ENCODE peak calls at places on chromosomes 12 and 14, in five cellular contexts. One of them, this sample, is unnamed.

GRCh38 chr14:104194016-104194415 is 55.6 kb downstream of the KIF26A start:
- DNase-seq in K562: no peak
- DNase-seq in HepG2: no peak
- DNase-seq in GM12878: no peak
- DNase-seq in SK-N-SH: no peak
- DNase-seq in this sample: no peak

GRCh38 chr14:64891839-64892375 is 12.2 kb upstream of the SPTB start:
- DNase-seq in K562: peak; percentile 30
- DNase-seq in HepG2: peak; percentile 56
- DNase-seq in GM12878: peak; percentile 36
- DNase-seq in SK-N-SH: peak; percentile 48
- DNase-seq in this sample: peak; percentile 39

GRCh38 chr14:52951730-52952481 is 1.1 kb upstream of the FERMT2 start:
- DNase-seq in K562: peak; percentile 18
- DNase-seq in HepG2: peak; percentile 73
- DNase-seq in GM12878: no peak
- DNase-seq in SK-N-SH: peak; percentile 68
- DNase-seq in this sample: peak; percentile 49

GRCh38 chr12:77016621-77017020 is 48.7 kb downstream of the E2F7 start:
- DNase-seq in K562: no peak
- DNase-seq in HepG2: no peak
- DNase-seq in GM12878: no peak
- DNase-seq in SK-N-SH: no peak
- DNase-seq in this sample: no peak

GRCh38 chr12:91588874-91589454 is 406.3 kb upstream of the DCN start:
- DNase-seq in K562: no peak
- DNase-seq in HepG2: no peak
- DNase-seq in GM12878: no peak
- DNase-seq in SK-N-SH: no peak
- DNase-seq in this sample: no peak

GRCh38 chr14:68076451-68076850 is 256.9 kb downstream of the RAD51B start:
- DNase-seq in K562: no peak
- DNase-seq in HepG2: peak; percentile 5
- DNase-seq in GM12878: no peak
- DNase-seq in SK-N-SH: no peak
- DNase-seq in this sample: no peak

GRCh38 chr12:12072064-12072760 is 1.5 kb downstream of the BCL2L14 start:
- DNase-seq in K562: no peak
- DNase-seq in HepG2: peak; percentile 38
- DNase-seq in GM12878: peak; percentile 12
- DNase-seq in SK-N-SH: no peak
- DNase-seq in this sample: no peak

GRCh38 chr12:19894803-19895202 is 455.5 kb downstream of the AEBP2 start:
- DNase-seq in K562: no peak
- DNase-seq in HepG2: no peak
- DNase-seq in GM12878: peak; percentile 83
- DNase-seq in SK-N-SH: no peak
- DNase-seq in this sample: no peak

GRCh38 chr12:75986001-75986739 is 45.4 kb downstream of the PHLDA1 start:
- DNase-seq in K562: no peak
- DNase-seq in HepG2: peak; percentile 44
- DNase-seq in GM12878: no peak
- DNase-seq in SK-N-SH: no peak
- DNase-seq in this sample: no peak

GRCh38 chr14:101123639-101124525 is 220.4 kb upstream of the RTL1 start:
- DNase-seq in K562: no peak
- DNase-seq in HepG2: no peak
- DNase-seq in GM12878: no peak
- DNase-seq in SK-N-SH: peak; percentile 11
- DNase-seq in this sample: no peak

GRCh38 chr14:55446127-55446736 is 5.8 kb upstream of the TBPL2 start:
- DNase-seq in K562: peak; percentile 48
- DNase-seq in HepG2: peak; percentile 64
- DNase-seq in GM12878: no peak
- DNase-seq in SK-N-SH: peak; percentile 75
- DNase-seq in this sample: peak; percentile 66

GRCh38 chr12:851913-852312 is 97.6 kb downstream of the RAD52 start:
- DNase-seq in K562: no peak
- DNase-seq in HepG2: no peak
- DNase-seq in GM12878: no peak
- DNase-seq in SK-N-SH: no peak
- DNase-seq in this sample: no peak

GRCh38 chr14:101604935-101605767 is 43.9 kb downstream of the DIO3 start:
- DNase-seq in K562: no peak
- DNase-seq in HepG2: no peak
- DNase-seq in GM12878: no peak
- DNase-seq in SK-N-SH: no peak
- DNase-seq in this sample: no peak

GRCh38 chr14:78154827-78155226 is 15.3 kb upstream of the NRXN3 start:
- DNase-seq in K562: peak; percentile 23
- DNase-seq in HepG2: no peak
- DNase-seq in GM12878: no peak
- DNase-seq in SK-N-SH: no peak
- DNase-seq in this sample: no peak

GRCh38 chr14:102392506-102392905 is 29.8 kb downstream of the TECPR2 start:
- DNase-seq in K562: no peak
- DNase-seq in HepG2: no peak
- DNase-seq in GM12878: no peak
- DNase-seq in SK-N-SH: no peak
- DNase-seq in this sample: no peak

GRCh38 chr12:77294016-77294415 is 228.6 kb upstream of the E2F7 start:
- DNase-seq in K562: no peak
- DNase-seq in HepG2: no peak
- DNase-seq in GM12878: no peak
- DNase-seq in SK-N-SH: no peak
- DNase-seq in this sample: no peak

GRCh38 chr12:52005903-52006703 is 643 bp upstream of the TAMALIN start:
- DNase-seq in K562: no peak
- DNase-seq in HepG2: no peak
- DNase-seq in GM12878: peak; percentile 32
- DNase-seq in SK-N-SH: no peak
- DNase-seq in this sample: no peak

GRCh38 chr14:22282429-22282828 is 306.6 kb downstream of the DAD1 start:
- DNase-seq in K562: no peak
- DNase-seq in HepG2: no peak
- DNase-seq in GM12878: no peak
- DNase-seq in SK-N-SH: no peak
- DNase-seq in this sample: no peak

GRCh38 chr14:68653108-68653507 is 139.8 kb downstream of the ZFP36L1 start:
- DNase-seq in K562: no peak
- DNase-seq in HepG2: no peak
- DNase-seq in GM12878: no peak
- DNase-seq in SK-N-SH: no peak
- DNase-seq in this sample: no peak

GRCh38 chr12:57868870-57869609 is 22.5 kb upstream of the CTDSP2 start:
- DNase-seq in K562: no peak
- DNase-seq in HepG2: no peak
- DNase-seq in GM12878: no peak
- DNase-seq in SK-N-SH: peak; percentile 67
- DNase-seq in this sample: no peak

GRCh38 chr14:75123991-75124390 is 2.9 kb downstream of the NEK9 start:
- DNase-seq in K562: peak; percentile 54
- DNase-seq in HepG2: no peak
- DNase-seq in GM12878: no peak
- DNase-seq in SK-N-SH: peak; percentile 12
- DNase-seq in this sample: no peak

GRCh38 chr12:24226745-24227350 is 277.4 kb upstream of the SOX5 start:
- DNase-seq in K562: no peak
- DNase-seq in HepG2: peak; percentile 1
- DNase-seq in GM12878: no peak
- DNase-seq in SK-N-SH: no peak
- DNase-seq in this sample: no peak

GRCh38 chr12:26280869-26281268 is 85.5 kb downstream of the SSPN start:
- DNase-seq in K562: no peak
- DNase-seq in HepG2: no peak
- DNase-seq in GM12878: no peak
- DNase-seq in SK-N-SH: no peak
- DNase-seq in this sample: no peak

DNA sequence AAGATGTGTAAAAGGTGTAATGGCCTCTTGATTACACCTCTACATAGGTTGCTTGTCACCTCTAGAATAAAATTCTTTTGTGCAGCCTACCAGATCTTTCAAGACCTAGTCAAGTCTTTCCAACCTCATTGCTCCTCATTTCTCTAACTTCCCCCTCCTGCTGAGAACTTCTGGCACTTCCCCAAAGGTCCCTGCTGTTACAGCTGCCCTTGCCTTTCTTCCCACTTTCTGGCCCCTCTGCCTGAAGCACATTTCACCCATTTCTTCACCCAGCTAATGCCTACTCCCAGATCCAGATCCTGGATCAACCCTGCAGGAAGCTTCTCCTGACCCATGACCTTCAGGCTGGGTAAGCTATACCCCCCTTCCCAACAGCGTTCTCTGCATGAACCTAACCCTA is 1.5 kb downstream of the TSHR start:
- DNase-seq in K562: no peak
- DNase-seq in HepG2: no peak
- DNase-seq in GM12878: no peak
- DNase-seq in SK-N-SH: no peak
- DNase-seq in this sample: no peak
- TF ChIP-seq FOXM1 in K562: no peak
- TF ChIP-seq FOXM1 in HepG2: no peak
- TF ChIP-seq FOXM1 in GM12878: no peak
- TF ChIP-seq FOXM1 in SK-N-SH: no peak
- TF ChIP-seq FOXM1 in this sample: no peak

GRCh38 chr12:62328296-62328921 is 68.2 kb downstream of the USP15 start:
- DNase-seq in K562: no peak
- DNase-seq in HepG2: no peak
- DNase-seq in GM12878: no peak
- DNase-seq in SK-N-SH: peak; percentile 1
- DNase-seq in this sample: no peak

GRCh38 chr12:62335057-62335456 is 74.9 kb downstream of the USP15 start:
- DNase-seq in K562: no peak
- DNase-seq in HepG2: no peak
- DNase-seq in GM12878: no peak
- DNase-seq in SK-N-SH: no peak
- DNase-seq in this sample: no peak

GRCh38 chr12:62335801-62336200 is 75.6 kb downstream of the USP15 start:
- DNase-seq in K562: no peak
- DNase-seq in HepG2: no peak
- DNase-seq in GM12878: no peak
- DNase-seq in SK-N-SH: no peak
- DNase-seq in this sample: no peak

GRCh38 chr12:62331306-62331705 is 71.1 kb downstream of the USP15 start:
- DNase-seq in K562: no peak
- DNase-seq in HepG2: no peak
- DNase-seq in GM12878: no peak
- DNase-seq in SK-N-SH: no peak
- DNase-seq in this sample: no peak

DNA sequence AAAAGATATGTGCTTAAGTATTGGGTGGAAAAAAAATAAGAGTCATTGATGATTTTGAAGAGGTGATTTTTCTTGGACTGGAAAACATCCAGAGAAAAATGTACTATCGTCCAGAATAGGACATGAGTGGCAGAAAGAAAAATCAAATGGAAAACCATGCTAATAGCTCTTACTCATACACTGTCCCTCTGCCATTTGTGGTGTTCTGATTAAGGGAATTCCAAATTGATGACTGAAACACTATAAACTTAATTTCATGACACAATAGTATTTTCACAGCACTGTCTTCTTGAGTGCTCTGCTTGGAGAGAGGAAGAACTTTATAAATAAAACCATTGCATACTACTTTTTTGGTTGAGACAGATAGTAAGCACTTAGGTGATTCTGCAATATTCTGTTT is 72.4 kb downstream of the USP15 start:
- DNase-seq in K562: no peak
- DNase-seq in HepG2: no peak
- DNase-seq in GM12878: no peak
- DNase-seq in SK-N-SH: no peak
- DNase-seq in this sample: no peak
- TF ChIP-seq FOXM1 in K562: no peak
- TF ChIP-seq FOXM1 in HepG2: no peak
- TF ChIP-seq FOXM1 in GM12878: no peak
- TF ChIP-seq FOXM1 in SK-N-SH: no peak
- TF ChIP-seq FOXM1 in this sample: no peak

GRCh38 chr12:27593266-27593665 is 69.3 kb downstream of the PPFIBP1 start:
- DNase-seq in K562: no peak
- DNase-seq in HepG2: no peak
- DNase-seq in GM12878: no peak
- DNase-seq in SK-N-SH: no peak
- DNase-seq in this sample: no peak

GRCh38 chr12:27592548-27592947 is 68.5 kb downstream of the PPFIBP1 start:
- DNase-seq in K562: no peak
- DNase-seq in HepG2: no peak
- DNase-seq in GM12878: peak; percentile 21
- DNase-seq in SK-N-SH: no peak
- DNase-seq in this sample: no peak

GRCh38 chr12:27589419-27589818 is 65.4 kb downstream of the PPFIBP1 start:
- DNase-seq in K562: no peak
- DNase-seq in HepG2: no peak
- DNase-seq in GM12878: no peak
- DNase-seq in SK-N-SH: no peak
- DNase-seq in this sample: no peak

DNA sequence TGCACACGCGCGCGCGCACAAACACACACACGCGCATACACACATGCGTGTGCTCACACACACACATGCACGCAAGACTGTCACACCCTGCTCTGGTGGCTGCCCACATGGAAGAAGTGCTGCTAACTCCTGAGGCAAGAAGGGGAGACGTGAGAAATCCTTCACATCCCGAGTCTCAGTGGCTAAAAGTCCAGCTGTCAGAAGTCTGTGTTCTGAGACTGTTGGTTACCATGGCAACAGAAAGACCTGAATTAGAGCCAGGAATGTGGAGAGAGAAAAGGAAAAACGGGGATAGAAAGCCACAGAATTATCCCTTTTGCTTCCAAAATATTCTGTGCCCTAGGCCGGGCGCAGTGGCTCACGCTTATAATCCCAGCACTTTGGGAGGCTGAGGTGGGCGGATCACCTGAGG is 71.2 kb downstream of the PPFIBP1 start:
- DNase-seq in K562: no peak
- DNase-seq in HepG2: peak; percentile 10
- DNase-seq in GM12878: no peak
- DNase-seq in SK-N-SH: peak; percentile 48
- DNase-seq in this sample: no peak
- TF ChIP-seq FOXM1 in K562: no peak
- TF ChIP-seq FOXM1 in HepG2: no peak
- TF ChIP-seq FOXM1 in GM12878: no peak
- TF ChIP-seq FOXM1 in SK-N-SH: no peak
- TF ChIP-seq FOXM1 in this sample: no peak

GRCh38 chr12:104588048-104588942 is 131.5 kb downstream of the CHST11 start:
- DNase-seq in K562: no peak
- DNase-seq in HepG2: no peak
- DNase-seq in GM12878: no peak
- DNase-seq in SK-N-SH: no peak
- DNase-seq in this sample: no peak
- TF ChIP-seq FOXM1 in K562: no peak
- TF ChIP-seq FOXM1 in HepG2: no peak
- TF ChIP-seq FOXM1 in GM12878: no peak
- TF ChIP-seq FOXM1 in SK-N-SH: no peak
- TF ChIP-seq FOXM1 in this sample: no peak

DNA sequence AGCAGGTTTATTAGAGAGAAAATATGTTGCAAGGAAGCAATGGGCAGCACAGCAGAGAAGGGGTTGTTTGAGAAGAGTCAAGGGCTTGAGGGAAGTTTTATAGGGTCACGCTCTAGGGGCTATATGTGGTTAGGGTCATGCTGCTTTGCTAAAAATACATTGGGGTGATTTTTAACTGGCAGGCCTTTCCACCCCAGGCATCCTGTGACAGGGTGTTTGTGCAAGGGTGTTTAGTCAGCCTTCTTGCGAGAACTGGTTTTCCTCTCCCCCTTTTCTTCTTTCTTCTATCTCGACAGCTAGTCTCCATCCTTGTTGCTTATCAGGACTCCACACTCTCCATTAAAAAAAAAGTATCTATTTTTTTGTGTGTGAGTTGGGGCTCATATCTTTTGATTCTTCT is 232.9 kb upstream of the SEL1L start:
- DNase-seq in K562: no peak
- DNase-seq in HepG2: no peak
- DNase-seq in GM12878: no peak
- DNase-seq in SK-N-SH: no peak
- DNase-seq in this sample: no peak
- TF ChIP-seq FOXM1 in K562: no peak
- TF ChIP-seq FOXM1 in HepG2: no peak
- TF ChIP-seq FOXM1 in GM12878: no peak
- TF ChIP-seq FOXM1 in SK-N-SH: no peak
- TF ChIP-seq FOXM1 in this sample: no peak